ENCODE peak calls at places on chromosomes 16 and 17, in seven cellular contexts. D, K, U, W, N, H and F are unnamed samples.

GRCh38 chr17:81578561-81579225 is 26.5 kb upstream of the FAAP100 start:
- DNase-seq in D (no peak), K (no peak), U (no peak), W (no peak), N (no peak), H (no peak), F (no peak)

GRCh38 chr17:4480929-4481898 is 17.5 kb upstream of the SPNS2 start:
- DNase-seq in D (no peak), K (no peak), U (no peak), W (no peak), N (peak; percentile 22), H (no peak), F (no peak)

GRCh38 chr17:77615672-77616242 is 342.7 kb upstream of the TNRC6C start:
- DNase-seq in D (no peak), K (no peak), U (no peak), W (no peak), N (no peak), H (no peak), F (no peak)

GRCh38 chr16:50096791-50097190 is 31.0 kb downstream of the HEATR3 start:
- DNase-seq in D (no peak), K (no peak), U (no peak), W (peak; percentile 76), N (no peak), H (no peak), F (no peak)

GRCh38 chr17:76948301-76948700 is 80.1 kb downstream of the MGAT5B start:
- DNase-seq in D (no peak), K (no peak), U (no peak), W (no peak), N (no peak), H (no peak), F (no peak)

GRCh38 chr16:72864130-72864833 is 183.6 kb downstream of the ZFHX3 start:
- DNase-seq in D (no peak), K (no peak), U (no peak), W (no peak), N (no peak), H (no peak), F (no peak)

GRCh38 chr16:24858219-24859041 is 12.7 kb downstream of the SLC5A11 start:
- DNase-seq in D (no peak), K (peak; percentile 41), U (no peak), W (peak; percentile 40), N (no peak), H (no peak), F (no peak)

GRCh38 chr16:70427786-70428177 is 11.1 kb downstream of the ST3GAL2 start:
- DNase-seq in D (no peak), K (no peak), U (no peak), W (no peak), N (no peak), H (no peak), F (no peak)

GRCh38 chr16:68658258-68658973 is 13.3 kb downstream of the CDH3 start:
- DNase-seq in D (no peak), K (no peak), U (no peak), W (peak; percentile 91), N (no peak), H (no peak), F (no peak)